ENCODE peak calls at places on chromosomes 13 and 19, in four cellular contexts. One of them, this sample, is unnamed.

GRCh38 chr13:105972811-105973590 is 562.5 kb downstream of the EFNB2 start:
- DNase-seq in K562: no peak
- DNase-seq in WTC11: no peak
- DNase-seq in HepG2: no peak
- DNase-seq in this sample: no peak

GRCh38 chr19:2032296-2032941 is 16.9 kb upstream of the BTBD2 start:
- DNase-seq in K562: no peak
- DNase-seq in WTC11: no peak
- DNase-seq in HepG2: no peak
- DNase-seq in this sample: no peak

GRCh38 chr19:6739390-6739883 is at the start of gene TRIP10:
- DNase-seq in K562: peak; percentile 85
- DNase-seq in WTC11: peak; percentile 77
- DNase-seq in HepG2: peak; percentile 68
- DNase-seq in this sample: no peak

GRCh38 chr19:46924874-46925547 is 64.2 kb downstream of the ARHGAP35 start:
- DNase-seq in K562: peak; percentile 76
- DNase-seq in WTC11: no peak
- DNase-seq in HepG2: no peak
- DNase-seq in this sample: no peak

GRCh38 chr13:52195052-52195837 is 35.8 kb upstream of the NEK3 start:
- DNase-seq in K562: no peak
- DNase-seq in WTC11: peak; percentile 78
- DNase-seq in HepG2: no peak
- DNase-seq in this sample: no peak

GRCh38 chr19:30130356-30131122 is 188.5 kb downstream of the URI1 start:
- DNase-seq in K562: no peak
- DNase-seq in WTC11: no peak
- DNase-seq in HepG2: no peak
- DNase-seq in this sample: no peak

GRCh38 chr13:76845865-76846264 is 40.3 kb downstream of the KCTD12 start:
- DNase-seq in K562: no peak
- DNase-seq in WTC11: no peak
- DNase-seq in HepG2: no peak
- DNase-seq in this sample: no peak

GRCh38 chr19:49335071-49335783 is at the start of gene CD37:
- DNase-seq in K562: peak; percentile 65
- DNase-seq in WTC11: no peak
- DNase-seq in HepG2: no peak
- DNase-seq in this sample: no peak

GRCh38 chr13:88744289-88744688 is 1073.1 kb downstream of the SLITRK5 start:
- DNase-seq in K562: no peak
- DNase-seq in WTC11: no peak
- DNase-seq in HepG2: no peak
- DNase-seq in this sample: no peak

GRCh38 chr19:16160943-16161560 is 12.3 kb downstream of the CIB3 start:
- DNase-seq in K562: peak; percentile 50
- DNase-seq in WTC11: no peak
- DNase-seq in HepG2: peak; percentile 30
- DNase-seq in this sample: no peak

GRCh38 chr19:7637374-7638256 is 705 bp downstream of the STXBP2 start:
- DNase-seq in K562: peak; percentile 93
- DNase-seq in WTC11: no peak
- DNase-seq in HepG2: no peak
- DNase-seq in this sample: no peak

GRCh38 chr19:1663854-1664253 is 11.4 kb upstream of the TCF3 start:
- DNase-seq in K562: no peak
- DNase-seq in WTC11: no peak
- DNase-seq in HepG2: no peak
- DNase-seq in this sample: no peak

GRCh38 chr19:1090731-1091543 is 4.2 kb downstream of the POLR2E start:
- DNase-seq in K562: no peak
- DNase-seq in WTC11: no peak
- DNase-seq in HepG2: no peak
- DNase-seq in this sample: no peak

GRCh38 chr13:26117620-26118019 is 65.8 kb upstream of the SHISA2 start:
- DNase-seq in K562: no peak
- DNase-seq in WTC11: no peak
- DNase-seq in HepG2: no peak
- DNase-seq in this sample: no peak

GRCh38 chr19:47228168-47228936 is 2.6 kb downstream of the BBC3 start:
- DNase-seq in K562: peak; percentile 81
- DNase-seq in WTC11: peak; percentile 54
- DNase-seq in HepG2: peak; percentile 69
- DNase-seq in this sample: no peak

GRCh38 chr19:3606690-3607289 is at the start of gene TBXA2R:
- DNase-seq in K562: peak; percentile 92
- DNase-seq in WTC11: peak; percentile 77
- DNase-seq in HepG2: no peak
- DNase-seq in this sample: no peak

GRCh38 chr13:33280923-33281322 is 4.6 kb downstream of the STARD13 start:
- DNase-seq in K562: no peak
- DNase-seq in WTC11: no peak
- DNase-seq in HepG2: no peak
- DNase-seq in this sample: no peak

GRCh38 chr13:69579351-69579750 is 528.3 kb upstream of the ATXN8OS start:
- DNase-seq in K562: peak; percentile 2
- DNase-seq in WTC11: no peak
- DNase-seq in HepG2: no peak
- DNase-seq in this sample: no peak

GRCh38 chr19:46494115-46494935 is 1.3 kb downstream of the PNMA8B start:
- DNase-seq in K562: no peak
- DNase-seq in WTC11: no peak
- DNase-seq in HepG2: no peak
- DNase-seq in this sample: no peak

GRCh38 chr19:19750842-19751790 is 18.2 kb upstream of the ZNF14 start:
- DNase-seq in K562: no peak
- DNase-seq in WTC11: no peak
- DNase-seq in HepG2: no peak
- DNase-seq in this sample: no peak

GRCh38 chr13:39374741-39375189 is 228.2 kb downstream of the LHFPL6 start:
- DNase-seq in K562: no peak
- DNase-seq in WTC11: no peak
- DNase-seq in HepG2: no peak
- DNase-seq in this sample: no peak

GRCh38 chr13:43058318-43058674 is 34.9 kb downstream of the DNAJC15 start:
- DNase-seq in K562: no peak
- DNase-seq in WTC11: peak; percentile 23
- DNase-seq in HepG2: peak; percentile 46
- DNase-seq in this sample: no peak

GRCh38 chr13:76820759-76821158 is 65.4 kb downstream of the KCTD12 start:
- DNase-seq in K562: no peak
- DNase-seq in WTC11: no peak
- DNase-seq in HepG2: no peak
- DNase-seq in this sample: no peak

GRCh38 chr13:108929532-108929931 is 300.1 kb downstream of the MYO16 start:
- DNase-seq in K562: no peak
- DNase-seq in WTC11: no peak
- DNase-seq in HepG2: no peak
- DNase-seq in this sample: no peak

GRCh38 chr19:37914908-37915307 is 7.9 kb downstream of the SIPA1L3 start:
- DNase-seq in K562: no peak
- DNase-seq in WTC11: no peak
- DNase-seq in HepG2: no peak
- DNase-seq in this sample: peak; percentile 77

GRCh38 chr13:77379508-77379907 is 52.6 kb upstream of the MYCBP2 start:
- DNase-seq in K562: no peak
- DNase-seq in WTC11: no peak
- DNase-seq in HepG2: no peak
- DNase-seq in this sample: no peak

GRCh38 chr13:28609936-28610335 is 49.0 kb upstream of the POMP start:
- DNase-seq in K562: no peak
- DNase-seq in WTC11: no peak
- DNase-seq in HepG2: no peak
- DNase-seq in this sample: no peak
- TF ChIP-seq TCF7 in K562: no peak
- TF ChIP-seq TCF7 in WTC11: no peak
- TF ChIP-seq TCF7 in HepG2: no peak
- TF ChIP-seq TCF7 in this sample: no peak

GRCh38 chr13:110380359-110381028 is 73.4 kb downstream of the COL4A2 start:
- DNase-seq in K562: no peak
- DNase-seq in WTC11: no peak
- DNase-seq in HepG2: no peak
- DNase-seq in this sample: no peak
- TF ChIP-seq TCF7 in K562: no peak
- TF ChIP-seq TCF7 in WTC11: no peak
- TF ChIP-seq TCF7 in HepG2: no peak
- TF ChIP-seq TCF7 in this sample: no peak

GRCh38 chr13:110525328-110526319 is 35.9 kb downstream of the RAB20 start:
- DNase-seq in K562: no peak
- DNase-seq in WTC11: no peak
- DNase-seq in HepG2: no peak
- DNase-seq in this sample: peak; percentile 35

GRCh38 chr13:110529522-110530311 is 31.8 kb downstream of the RAB20 start:
- DNase-seq in K562: no peak
- DNase-seq in WTC11: no peak
- DNase-seq in HepG2: no peak
- DNase-seq in this sample: no peak

GRCh38 chr13:110528911-110529310 is 32.6 kb downstream of the RAB20 start:
- DNase-seq in K562: no peak
- DNase-seq in WTC11: no peak
- DNase-seq in HepG2: no peak
- DNase-seq in this sample: no peak

GRCh38 chr13:110530839-110531499 is 30.6 kb downstream of the RAB20 start:
- DNase-seq in K562: no peak
- DNase-seq in WTC11: no peak
- DNase-seq in HepG2: no peak
- DNase-seq in this sample: no peak

DNA sequence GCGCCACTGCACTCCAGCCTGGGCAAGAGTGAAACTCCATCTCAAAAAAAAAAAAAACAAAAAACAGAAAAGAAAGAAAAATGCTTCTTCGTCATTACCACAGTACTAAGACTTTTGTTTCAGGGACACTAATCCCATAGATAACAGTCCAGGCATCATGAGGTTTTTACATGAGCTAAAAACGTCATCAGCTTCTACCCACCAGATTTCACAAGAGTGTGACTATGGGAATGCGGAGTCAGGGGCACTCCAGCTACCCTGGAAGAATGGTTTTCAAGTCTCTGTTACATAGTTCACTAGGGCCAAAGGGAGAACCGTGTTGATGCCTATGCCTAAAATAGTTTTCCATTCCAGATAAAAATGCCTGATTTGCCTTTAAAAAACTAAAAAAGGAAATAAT is 33.2 kb downstream of the RAB20 start:
- DNase-seq in K562: no peak
- DNase-seq in WTC11: no peak
- DNase-seq in HepG2: no peak
- DNase-seq in this sample: no peak
- TF ChIP-seq TCF7 in K562: no peak
- TF ChIP-seq TCF7 in WTC11: no peak
- TF ChIP-seq TCF7 in HepG2: no peak
- TF ChIP-seq TCF7 in this sample: no peak

GRCh38 chr13:99191900-99192399 is 8.7 kb upstream of the UBAC2 start:
- DNase-seq in K562: peak; percentile 20
- DNase-seq in WTC11: no peak
- DNase-seq in HepG2: no peak
- DNase-seq in this sample: no peak
- TF ChIP-seq TCF7 in K562: no peak
- TF ChIP-seq TCF7 in WTC11: no peak
- TF ChIP-seq TCF7 in HepG2: no peak
- TF ChIP-seq TCF7 in this sample: no peak

GRCh38 chr13:107582171-107582570 is 633.2 kb downstream of the LIG4 start:
- DNase-seq in K562: no peak
- DNase-seq in WTC11: no peak
- DNase-seq in HepG2: no peak
- DNase-seq in this sample: no peak

GRCh38 chr13:107586216-107586615 is 629.1 kb downstream of the LIG4 start:
- DNase-seq in K562: no peak
- DNase-seq in WTC11: no peak
- DNase-seq in HepG2: no peak
- DNase-seq in this sample: no peak

GRCh38 chr13:107587681-107588080 is 627.7 kb downstream of the LIG4 start:
- DNase-seq in K562: no peak
- DNase-seq in WTC11: no peak
- DNase-seq in HepG2: no peak
- DNase-seq in this sample: no peak

GRCh38 chr13:107581009-107581408 is 634.3 kb downstream of the LIG4 start:
- DNase-seq in K562: no peak
- DNase-seq in WTC11: no peak
- DNase-seq in HepG2: no peak
- DNase-seq in this sample: no peak

DNA sequence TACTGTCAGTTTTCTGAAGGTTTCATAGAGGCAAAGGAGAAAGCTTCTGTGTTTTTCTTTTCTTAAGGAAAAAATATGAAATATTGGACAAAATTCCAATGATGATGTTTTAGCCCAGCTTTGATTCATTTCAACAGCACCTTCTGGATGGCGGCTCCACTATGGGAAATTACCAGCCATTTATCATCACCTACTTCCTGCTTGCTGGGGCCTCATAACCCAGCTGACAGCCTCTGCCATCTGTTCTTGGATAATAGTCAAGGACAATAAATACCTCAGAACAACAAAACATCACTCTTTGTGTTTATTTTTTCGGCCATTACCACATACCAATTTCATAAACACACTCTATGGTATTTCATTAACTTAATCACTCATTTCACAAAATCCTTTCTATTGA is 629.9 kb downstream of the LIG4 start:
- DNase-seq in K562: no peak
- DNase-seq in WTC11: no peak
- DNase-seq in HepG2: no peak
- DNase-seq in this sample: no peak
- TF ChIP-seq TCF7 in K562: no peak
- TF ChIP-seq TCF7 in WTC11: no peak
- TF ChIP-seq TCF7 in HepG2: no peak
- TF ChIP-seq TCF7 in this sample: no peak

GRCh38 chr13:97627566-97627965 is 193.6 kb downstream of the RAP2A start:
- DNase-seq in K562: peak; percentile 11
- DNase-seq in WTC11: peak; percentile 26
- DNase-seq in HepG2: peak; percentile 50
- DNase-seq in this sample: no peak

GRCh38 chr13:97629601-97630272 is 195.8 kb downstream of the RAP2A start:
- DNase-seq in K562: no peak
- DNase-seq in WTC11: no peak
- DNase-seq in HepG2: no peak
- DNase-seq in this sample: no peak

GRCh38 chr13:97630725-97631124 is 196.8 kb downstream of the RAP2A start:
- DNase-seq in K562: no peak
- DNase-seq in WTC11: no peak
- DNase-seq in HepG2: no peak
- DNase-seq in this sample: no peak

GRCh38 chr13:97631158-97631557 is 197.2 kb downstream of the RAP2A start:
- DNase-seq in K562: peak; percentile 4
- DNase-seq in WTC11: peak; percentile 53
- DNase-seq in HepG2: no peak
- DNase-seq in this sample: no peak
- TF ChIP-seq TCF7 in K562: no peak
- TF ChIP-seq TCF7 in WTC11: no peak
- TF ChIP-seq TCF7 in HepG2: no peak
- TF ChIP-seq TCF7 in this sample: no peak